ENCODE peak calls at places on chromosomes 11 and 22, in seven cellular contexts. C is testis, F is esophagus squamous epithelium, D is uterus, W is ovary, E is Peyer's patch, S is sigmoid colon. L is an unnamed sample.

GRCh38 chr11:94574193-94574961 is 7.2 kb downstream of the PIWIL4 start:
- DNase-seq in C (no peak), W (peak; percentile 34), S (no peak), E (no peak), F (no peak), D (peak; percentile 33), L (no peak)

GRCh38 chr11:119320593-119321524 is 3.9 kb upstream of the MCAM start:
- DNase-seq in S (peak; percentile 92), F (no peak), C (no peak), D (peak; percentile 72), W (no peak), E (peak; percentile 67), L (peak; percentile 63)

GRCh38 chr11:14345668-14346067 is 13.3 kb downstream of the RRAS2 start:
- DNase-seq in S (no peak), C (no peak), W (no peak), F (no peak), E (no peak), D (no peak), L (no peak)

GRCh38 chr11:119912214-119912613 is 183.2 kb upstream of the NECTIN1 start:
- DNase-seq in D (no peak), F (no peak), E (no peak), S (no peak), C (no peak), W (no peak), L (no peak)

GRCh38 chr11:120336641-120337132 is 474 bp downstream of the ARHGEF12 start:
- DNase-seq in E (no peak), W (peak; percentile 51), C (peak; percentile 39), S (peak; percentile 77), D (no peak), F (no peak), L (no peak)

GRCh38 chr11:89361738-89362137 is 129.4 kb downstream of the NOX4 start:
- DNase-seq in W (no peak), S (no peak), D (no peak), F (no peak), E (no peak), C (no peak), L (no peak)

GRCh38 chr11:64722141-64723050 is 601 bp downstream of the NRXN2 start:
- DNase-seq in E (no peak), W (no peak), D (no peak), S (no peak), C (no peak), F (no peak), L (no peak)

GRCh38 chr11:30552839-30553238 is 33.3 kb downstream of the MPPED2 start:
- DNase-seq in S (no peak), D (no peak), C (no peak), F (no peak), W (no peak), E (no peak), L (no peak)

GRCh38 chr22:50444663-50445062 is 30.2 kb downstream of the SBF1 start:
- DNase-seq in W (peak; percentile 69), S (no peak), D (no peak), E (no peak), F (no peak), C (peak; percentile 47), L (no peak)

GRCh38 chr11:59641156-59641555 is 25.6 kb upstream of the OSBP start:
- DNase-seq in W (no peak), E (no peak), F (no peak), S (no peak), C (no peak), D (no peak), L (no peak)

GRCh38 chr22:49678137-49678841 is 149.4 kb downstream of the BRD1 start:
- DNase-seq in C (no peak), W (no peak), F (no peak), E (no peak), S (peak; percentile 35), D (no peak), L (no peak)

GRCh38 chr11:44146931-44147330 is 51.5 kb downstream of the EXT2 start:
- DNase-seq in W (no peak), F (no peak), S (no peak), E (no peak), D (no peak), C (no peak), L (no peak)

GRCh38 chr11:133441964-133442660 is 90.2 kb downstream of the OPCML start:
- DNase-seq in S (no peak), D (no peak), C (no peak), F (no peak), W (no peak), E (no peak), L (no peak)

GRCh38 chr22:44574057-44574456 is 76.0 kb upstream of the RTL6 start:
- DNase-seq in D (peak; percentile 38), C (peak; percentile 63), F (no peak), E (no peak), W (peak; percentile 24), S (peak; percentile 82), L (peak; percentile 14)

GRCh38 chr22:30290318-30290678 is 993 bp upstream of the CASTOR1 start:
- DNase-seq in C (no peak), F (no peak), D (no peak), E (no peak), S (no peak), W (no peak), L (no peak)

GRCh38 chr22:38212442-38212841 is 10.6 kb downstream of the MAFF start:
- DNase-seq in W (no peak), D (no peak), S (no peak), E (no peak), C (no peak), F (no peak), L (no peak)

GRCh38 chr11:17414317-17414737 is 25.9 kb upstream of the KCNJ11 start:
- DNase-seq in D (no peak), W (no peak), E (no peak), F (no peak), C (no peak), S (no peak), L (peak; percentile 26)

GRCh38 chr11:102007567-102008437 is 39.4 kb upstream of the CFAP300 start:
- DNase-seq in E (no peak), F (no peak), W (no peak), D (no peak), S (no peak), C (no peak), L (no peak)

GRCh38 chr11:12864316-12865156 is 144.6 kb upstream of the RASSF10 start:
- DNase-seq in F (no peak), W (no peak), E (no peak), C (no peak), D (no peak), S (no peak), L (no peak)

GRCh38 chr11:111561306-111561705 is 20.8 kb downstream of the LAYN start:
- DNase-seq in S (no peak), E (no peak), C (no peak), F (no peak), W (no peak), D (no peak), L (no peak)

GRCh38 chr11:76236092-76237026 is 30.1 kb upstream of the WNT11 start:
- DNase-seq in C (peak; percentile 74), F (no peak), E (peak; percentile 58), S (peak; percentile 86), D (no peak), W (no peak), L (no peak)
- TF ChIP-seq POLR2A in C (no peak), F (no peak), E (no peak), S (no peak), D (no peak), W (no peak), L (no peak)

DNA sequence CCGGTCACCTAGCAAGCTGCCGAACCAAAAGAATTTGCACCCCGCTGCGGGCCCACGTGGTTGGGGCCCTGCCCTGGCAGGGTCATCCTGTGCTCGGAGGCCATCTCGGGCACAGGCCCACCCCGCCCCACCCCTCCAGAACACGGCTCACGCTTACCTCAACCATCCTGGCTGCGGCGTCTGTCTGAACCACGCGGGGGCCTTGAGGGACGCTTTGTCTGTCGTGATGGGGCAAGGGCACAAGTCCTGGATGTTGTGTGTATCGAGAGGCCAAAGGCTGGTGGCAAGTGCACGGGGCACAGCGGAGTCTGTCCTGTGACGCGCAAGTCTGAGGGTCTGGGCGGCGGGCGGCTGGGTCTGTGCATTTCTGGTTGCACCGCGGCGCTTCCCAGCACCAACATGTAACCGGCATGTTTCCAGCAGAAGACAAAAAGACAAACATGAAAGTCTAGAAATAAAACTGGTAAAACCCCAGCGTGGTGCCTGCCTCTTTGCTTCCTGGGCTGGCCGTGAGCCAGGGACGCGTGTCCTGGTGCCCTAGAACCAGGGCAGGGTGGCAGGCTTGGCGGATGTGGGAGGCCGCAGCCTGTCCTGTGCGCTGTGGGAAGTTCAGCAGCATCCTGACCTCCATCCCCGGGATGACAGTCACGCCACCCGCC is 13.2 kb downstream of the CCND1 start:
- DNase-seq in D (no peak), S (peak; percentile 60), F (no peak), C (no peak), E (no peak), W (no peak), L (peak; percentile 61)
- H3K36me3 ChIP-seq in D (no peaks in the 10 kb centered on the region), S (peaks cover 7% of the 10 kb centered on the region), F (peaks cover 30% of the 10 kb centered on the region), C (no peaks in the 10 kb centered on the region), E (no peaks in the 10 kb centered on the region), W (no peaks in the 10 kb centered on the region), L (peaks cover 45% of the 10 kb centered on the region)

GRCh38 chr11:85949798-85950197 is 94.6 kb downstream of the CCDC83 start:
- DNase-seq in D (no peak), W (no peak), F (no peak), E (no peak), S (no peak), C (no peak), L (no peak)

GRCh38 chr11:85950317-85951048 is 95.3 kb downstream of the CCDC83 start:
- DNase-seq in D (no peak), C (no peak), F (no peak), E (no peak), S (no peak), W (no peak), L (no peak)

GRCh38 chr11:85953491-85954143 is 98.4 kb downstream of the CCDC83 start:
- DNase-seq in W (peak; percentile 55), F (no peak), D (no peak), C (no peak), E (no peak), S (no peak), L (no peak)

GRCh38 chr11:85951049-85951405 is 95.8 kb downstream of the CCDC83 start:
- DNase-seq in C (no peak), F (no peak), E (no peak), D (no peak), W (no peak), S (no peak), L (no peak)

DNA sequence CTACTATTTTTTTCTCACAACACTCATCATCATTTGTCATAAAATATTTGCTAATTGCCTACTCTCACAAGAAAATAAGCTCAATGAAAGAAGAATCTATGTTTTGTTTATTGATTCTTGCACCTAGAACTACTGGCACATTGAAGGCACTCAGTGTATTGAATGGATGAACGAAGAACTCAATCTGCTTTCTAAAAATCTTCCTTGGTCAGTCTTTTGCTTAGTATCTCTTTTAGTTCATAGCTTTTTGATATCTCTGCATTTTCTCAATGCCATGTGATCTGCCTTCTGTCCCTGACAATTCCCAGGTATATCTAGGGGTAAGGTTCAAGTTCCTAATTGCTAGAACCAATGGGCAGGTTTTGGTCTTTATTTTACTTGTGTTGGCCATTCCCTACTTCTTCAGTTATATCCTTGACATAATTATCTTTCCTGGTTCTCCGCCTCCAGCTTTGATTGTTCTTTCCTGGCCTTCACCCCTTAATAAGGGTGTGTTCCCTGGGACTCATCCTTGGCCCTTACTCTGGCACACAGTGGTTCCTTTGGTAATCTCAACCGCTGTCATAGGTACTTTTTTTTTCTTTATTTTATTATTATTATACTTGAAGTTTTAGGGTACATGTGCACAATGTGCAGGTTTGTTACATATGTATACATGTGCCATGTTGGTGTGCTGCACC is 96.4 kb downstream of the CCDC83 start:
- DNase-seq in D (no peak), F (no peak), S (no peak), E (no peak), C (no peak), W (no peak), L (no peak)
- TF ChIP-seq POLR2A in D (no peak), F (no peak), S (no peak), E (no peak), C (no peak), W (no peak), L (no peak)

GRCh38 chr11:34890812-34891211 is 25.4 kb downstream of the APIP start:
- DNase-seq in W (no peak), S (no peak), F (no peak), D (no peak), C (no peak), E (no peak), L (no peak)
- H3K36me3 ChIP-seq in W (no peaks in the 10 kb centered on the region), S (peaks cover 7% of the 10 kb centered on the region), F (no peaks in the 10 kb centered on the region), D (no peaks in the 10 kb centered on the region), C (no peaks in the 10 kb centered on the region), E (no peaks in the 10 kb centered on the region), L (no peaks in the 10 kb centered on the region)